ENCODE peak calls at places on chromosomes 6 and 20, in four cellular contexts. M, V, R and C are unnamed samples.

GRCh38 chr20:3768342-3769130 is 983 bp upstream of the ADISSP start:
- DNase-seq in M (peak), R (peak), V (peak), C (peak)

GRCh38 chr20:41116282-41116960 is 20.9 kb upstream of the PLCG1 start:
- DNase-seq in R (no peak), V (no peak), M (no peak), C (no peak)

GRCh38 chr6:40426341-40427066 is 160.7 kb downstream of the LRFN2 start:
- DNase-seq in M (no peak), R (no peak), V (no peak), C (no peak)

GRCh38 chr6:42099340-42100028 is 42.9 kb downstream of the C6orf132 start:
- DNase-seq in V (peak), R (no peak), M (no peak), C (peak)

GRCh38 chr6:51398064-51398740 is 579.5 kb downstream of the TFAP2B start:
- DNase-seq in V (no peak), R (peak), M (no peak), C (no peak)

GRCh38 chr20:1328680-1329330 is at the start of gene SDCBP2:
- DNase-seq in R (no peak), V (peak), M (no peak), C (no peak)

GRCh38 chr20:63785646-63786255 is 45.3 kb downstream of the ZBTB46 start:
- DNase-seq in V (no peak), R (no peak), M (no peak), C (no peak)

GRCh38 chr20:24971702-24972101 is 20.8 kb downstream of the APMAP start:
- DNase-seq in R (no peak), V (no peak), M (peak), C (no peak)

GRCh38 chr20:47925603-47926002 is 140.3 kb upstream of the SULF2 start:
- DNase-seq in R (no peak), M (no peak), V (no peak), C (no peak)

GRCh38 chr20:62916703-62917476 is 9.4 kb downstream of the DIDO1 start:
- DNase-seq in M (no peak), R (no peak), V (no peak), C (no peak)

GRCh38 chr6:159380104-159380503 is 210.9 kb downstream of the FNDC1 start:
- DNase-seq in R (no peak), M (no peak), V (no peak), C (no peak)

GRCh38 chr6:41584668-41585205 is 38.6 kb downstream of the FOXP4 start:
- DNase-seq in R (no peak), V (peak), M (no peak), C (peak)

GRCh38 chr6:67121115-67121514 is 1414.1 kb upstream of the EYS start:
- DNase-seq in M (no peak), R (no peak), V (no peak), C (no peak)

GRCh38 chr20:25136643-25137559 is 55.0 kb upstream of the VSX1 start:
- DNase-seq in R (no peak), M (no peak), V (peak), C (peak)

GRCh38 chr6:42028234-42029061 is 21.9 kb upstream of the TAF8 start:
- DNase-seq in V (no peak), R (no peak), M (no peak), C (peak)

GRCh38 chr20:4513720-4514119 is 208.0 kb upstream of the PRND start:
- DNase-seq in V (no peak), M (no peak), R (no peak), C (no peak)

GRCh38 chr20:50820515-50821256 is 25.8 kb downstream of the BCAS4 start:
- DNase-seq in R (no peak), M (no peak), V (peak), C (peak)

GRCh38 chr6:118562959-118563358 is 14.9 kb downstream of the PLN start:
- DNase-seq in M (no peak), R (no peak), V (no peak), C (no peak)

GRCh38 chr20:41142914-41143313 is 5.6 kb downstream of the PLCG1 start:
- DNase-seq in R (no peak), V (no peak), M (peak), C (no peak)

GRCh38 chr6:161694995-161695394 is 421.1 kb upstream of the AGPAT4 start:
- DNase-seq in V (peak), M (no peak), R (peak), C (peak)

GRCh38 chr6:90406957-90407356 is 110.3 kb upstream of the BACH2 start:
- DNase-seq in M (no peak), V (no peak), R (no peak), C (peak)

GRCh38 chr6:6166064-6166463 is 154.4 kb downstream of the F13A1 start:
- DNase-seq in V (no peak), R (no peak), M (no peak), C (no peak)

GRCh38 chr6:126444874-126445273 is 105.0 kb downstream of the CENPW start:
- DNase-seq in M (no peak), R (no peak), V (no peak), C (peak)

GRCh38 chr6:3750324-3751018 is 1.0 kb downstream of the PXDC1 start:
- DNase-seq in M (peak), R (peak), V (peak), C (peak)

GRCh38 chr6:143802833-143803565 is 40.1 kb upstream of the LTV1 start:
- DNase-seq in R (no peak), V (no peak), M (no peak), C (no peak)

GRCh38 chr20:33309631-33310030 is 26.6 kb downstream of the BPIFB1 start:
- DNase-seq in V (no peak), R (no peak), M (no peak), C (no peak)

GRCh38 chr20:37526839-37527637 is 638 bp downstream of the BLCAP start:
- DNase-seq in M (no peak), R (no peak), V (peak), C (peak)

GRCh38 chr20:47444584-47444983 is 57.1 kb upstream of the NCOA3 start:
- DNase-seq in R (no peak), V (no peak), M (no peak), C (no peak)

GRCh38 chr6:158472453-158472852 is 87.4 kb upstream of the TMEM181 start:
- DNase-seq in V (no peak), M (no peak), R (no peak), C (no peak)

GRCh38 chr6:101490857-101491256 is 97.3 kb downstream of the GRIK2 start:
- DNase-seq in M (no peak), R (no peak), V (no peak), C (no peak)

GRCh38 chr6:30722280-30723112 is 2.3 kb downstream of the TUBB start:
- DNase-seq in V (peak), R (peak), M (peak), C (peak)

GRCh38 chr20:24950128-24950835 is 1.2 kb downstream of the CST7 start:
- DNase-seq in V (no peak), R (no peak), M (no peak), C (no peak)

GRCh38 chr20:33415948-33416347 is 14.6 kb upstream of the CDK5RAP1 start:
- DNase-seq in V (peak), M (peak), R (no peak), C (peak)

GRCh38 chr6:159807150-159807859 is 7.2 kb downstream of the PNLDC1 start:
- DNase-seq in R (no peak), V (peak), M (no peak), C (no peak)